ENCODE peak calls at places on chromosomes 4 and X, in six cellular contexts. F, A, S, W, K and X are unnamed samples.

GRCh38 chr4:185381794-185382193 is 13.9 kb downstream of the LRP2BP start:
- DNase-seq in F (peak), A (no peak), S (no peak), W (no peak), K (no peak), X (no peak)

GRCh38 chrX:39162322-39162721 is 361.1 kb downstream of the MID1IP1 start:
- DNase-seq in F (no peak), A (no peak), S (peak), W (peak), K (no peak), X (peak)

GRCh38 chr4:129326810-129327209 is 230.9 kb downstream of the C4orf33 start:
- DNase-seq in F (no peak), A (no peak), S (no peak), W (no peak), K (no peak), X (no peak)

GRCh38 chrX:71514367-71515038 is 18.4 kb upstream of the OGT start:
- DNase-seq in F (no peak), A (no peak), S (no peak), W (no peak), K (no peak), X (no peak)

GRCh38 chr4:20251796-20252655 is at the start of gene SLIT2:
- DNase-seq in F (peak), A (peak), S (peak), W (peak), K (peak), X (peak)

GRCh38 chrX:138191998-138192397 is 519.5 kb downstream of the FGF13 start:
- DNase-seq in F (peak), A (no peak), S (no peak), W (peak), K (peak), X (no peak)

GRCh38 chrX:110415440-110416167 is 57.0 kb downstream of the RTL9 start:
- DNase-seq in F (peak), A (no peak), S (no peak), W (no peak), K (no peak), X (no peak)

GRCh38 chr4:1539132-1539755 is 133.0 kb upstream of the NKX1-1 start:
- DNase-seq in F (no peak), A (no peak), S (no peak), W (no peak), K (no peak), X (no peak)

GRCh38 chrX:13837290-13837745 is 20.4 kb upstream of the GPM6B start:
- DNase-seq in F (no peak), A (peak), S (peak), W (no peak), K (no peak), X (peak)

GRCh38 chr4:1192091-1192492 is 19.7 kb upstream of the SPON2 start:
- DNase-seq in F (peak), A (peak), S (peak), W (no peak), K (peak), X (peak)

GRCh38 chr4:139278956-139279722 is 886 bp downstream of the MGARP start:
- DNase-seq in F (no peak), A (no peak), S (no peak), W (peak), K (peak), X (no peak)

GRCh38 chr4:175805863-175806262 is 6.2 kb downstream of the GPM6A start:
- DNase-seq in F (no peak), A (no peak), S (no peak), W (no peak), K (peak), X (no peak)

GRCh38 chrX:154444001-154444754 is at the start of gene FAM50A:
- DNase-seq in F (no peak), A (no peak), S (peak), W (peak), K (peak), X (no peak)

GRCh38 chr4:81818385-81818784 is 346.7 kb upstream of the RASGEF1B start:
- DNase-seq in F (no peak), A (no peak), S (no peak), W (no peak), K (no peak), X (no peak)

GRCh38 chrX:48914593-48915493 is 3.4 kb upstream of the SLC35A2 start:
- DNase-seq in F (no peak), A (no peak), S (no peak), W (no peak), K (no peak), X (no peak)